ENCODE peak calls at places on chromosomes 7 and 10, in six cellular contexts. J is astrocyte of the cerebellum, R is SJSA1, T is brain microvascular endothelial cell, W is Calu3, C is EH. U is an unnamed sample.
A peak's percentile ranks its signal among the peaks of the same experiment; 100 is the strongest.

GRCh38 chr10:7479861-7480598 is 69.2 kb upstream of the SFMBT2 start:
- DNase-seq in J (no peak), R (no peak), T (no peak), W (no peak), C (no peak), U (no peak)

GRCh38 chr7:158015403-158016116 is 572.1 kb downstream of the PTPRN2 start:
- DNase-seq in J (no peak), R (peak; percentile 32), T (no peak), W (no peak), C (no peak), U (no peak)

GRCh38 chr10:128884496-128884895 is 582.5 kb upstream of the MGMT start:
- DNase-seq in J (no peak), R (no peak), T (no peak), W (no peak), C (no peak), U (no peak)

GRCh38 chr7:37732253-37732652 is 48.7 kb downstream of the GPR141 start:
- DNase-seq in J (no peak), R (no peak), T (no peak), W (peak; percentile 24), C (no peak), U (peak; percentile 49)

GRCh38 chr10:4409281-4409680 is 416.7 kb upstream of the AKR1E2 start:
- DNase-seq in J (no peak), R (no peak), T (no peak), W (no peak), C (no peak), U (no peak)

GRCh38 chr7:106369349-106369748 is 84.6 kb upstream of the NAMPT start:
- DNase-seq in J (peak; percentile 62), R (no peak), T (peak; percentile 48), W (no peak), C (peak; percentile 71), U (no peak)

GRCh38 chr10:28619465-28619864 is 57.9 kb upstream of the BAMBI start:
- DNase-seq in J (no peak), R (no peak), T (no peak), W (no peak), C (no peak), U (no peak)

GRCh38 chr7:37395618-37396259 is 52.9 kb downstream of the ELMO1 start:
- DNase-seq in J (no peak), R (no peak), T (no peak), W (no peak), C (no peak), U (no peak)

GRCh38 chr7:116258734-116259133 is 48.4 kb downstream of the TES start:
- DNase-seq in J (peak; percentile 68), R (no peak), T (peak; percentile 40), W (peak; percentile 54), C (peak; percentile 77), U (peak; percentile 47)

GRCh38 chr7:28180364-28181147 is at the start of gene JAZF1:
- DNase-seq in J (no peak), R (peak; percentile 81), T (no peak), W (peak; percentile 52), C (peak; percentile 64), U (peak; percentile 65)

GRCh38 chr7:1937252-1937605 is 267.2 kb downstream of the ELFN1 start:
- DNase-seq in J (no peak), R (no peak), T (no peak), W (no peak), C (no peak), U (no peak)

GRCh38 chr7:84631913-84632312 is 437.3 kb upstream of the SEMA3A start:
- DNase-seq in J (no peak), R (no peak), T (no peak), W (no peak), C (no peak), U (no peak)

GRCh38 chr7:80105706-80106408 is 28.8 kb upstream of the GNAI1 start:
- DNase-seq in J (no peak), R (no peak), T (no peak), W (no peak), C (no peak), U (no peak)

GRCh38 chr10:105797234-105797890 is 1156.3 kb downstream of the SORCS3 start:
- DNase-seq in J (peak; percentile 8), R (no peak), T (peak; percentile 0), W (no peak), C (peak; percentile 16), U (no peak)

GRCh38 chr7:155758348-155758747 is 53.9 kb downstream of the SHH start:
- DNase-seq in J (no peak), R (no peak), T (peak; percentile 36), W (no peak), C (no peak), U (no peak)

GRCh38 chr10:30510184-30510931 is 76.4 kb downstream of the MAP3K8 start:
- DNase-seq in J (peak; percentile 15), R (peak; percentile 66), T (peak; percentile 84), W (peak; percentile 36), C (peak; percentile 86), U (peak; percentile 72)

GRCh38 chr10:8556321-8556720 is 501.8 kb downstream of the GATA3 start:
- DNase-seq in J (no peak), R (no peak), T (no peak), W (no peak), C (no peak), U (no peak)

GRCh38 chr7:94588090-94588489 is 67.8 kb downstream of the SGCE start:
- DNase-seq in J (no peak), R (no peak), T (no peak), W (no peak), C (no peak), U (no peak)

GRCh38 chr7:34155225-34155908 is 250.0 kb downstream of the BMPER start:
- DNase-seq in J (peak; percentile 65), R (no peak), T (peak; percentile 82), W (no peak), C (peak; percentile 98), U (no peak)

GRCh38 chr10:63717089-63717715 is 196.0 kb downstream of the REEP3 start:
- DNase-seq in J (no peak), R (no peak), T (no peak), W (no peak), C (peak; percentile 59), U (no peak)

GRCh38 chr10:96831867-96832720 is at the start of gene LCOR:
- DNase-seq in J (peak; percentile 59), R (peak; percentile 80), T (peak; percentile 64), W (peak; percentile 85), C (peak; percentile 88), U (peak; percentile 83)

GRCh38 chr7:114979388-114979787 is 57.5 kb downstream of the MDFIC start:
- DNase-seq in J (peak; percentile 81), R (no peak), T (peak; percentile 37), W (peak; percentile 70), C (no peak), U (peak; percentile 69)

GRCh38 chr7:108196004-108196403 is 65.8 kb upstream of the LAMB4 start:
- DNase-seq in J (no peak), R (no peak), T (peak; percentile 11), W (no peak), C (peak; percentile 25), U (no peak)

GRCh38 chr7:35991511-35992232 is 161.4 kb upstream of the EEPD1 start:
- DNase-seq in J (no peak), R (no peak), T (peak; percentile 45), W (no peak), C (no peak), U (no peak)

GRCh38 chr7:46015107-46015868 is 94.2 kb upstream of the IGFBP3 start:
- DNase-seq in J (no peak), R (no peak), T (peak; percentile 31), W (no peak), C (peak; percentile 7), U (no peak)

GRCh38 chr10:48459270-48460147 is 145.4 kb downstream of the ARHGAP22 start:
- DNase-seq in J (no peak), R (peak; percentile 37), T (no peak), W (no peak), C (no peak), U (peak; percentile 31)

GRCh38 chr7:157506268-157506667 is 169.5 kb downstream of the DNAJB6 start:
- DNase-seq in J (no peak), R (peak; percentile 39), T (no peak), W (no peak), C (no peak), U (peak; percentile 10)

GRCh38 chr10:98254234-98254858 is 13.6 kb downstream of the LOXL4 start:
- DNase-seq in J (no peak), R (no peak), T (no peak), W (no peak), C (no peak), U (no peak)

GRCh38 chr10:3926675-3927525 is 141.9 kb upstream of the KLF6 start:
- DNase-seq in J (no peak), R (no peak), T (peak; percentile 48), W (no peak), C (peak; percentile 39), U (no peak)

GRCh38 chr10:104325436-104326430 is 12.5 kb downstream of the ITPRIP start:
- DNase-seq in J (no peak), R (no peak), T (no peak), W (no peak), C (no peak), U (no peak)

GRCh38 chr10:30820282-30820991 is 190.9 kb upstream of the LYZL2 start:
- DNase-seq in J (peak; percentile 79), R (no peak), T (peak; percentile 86), W (no peak), C (peak; percentile 95), U (no peak)

GRCh38 chr10:110447886-110448285 is 49.8 kb upstream of the DUSP5 start:
- DNase-seq in J (no peak), R (no peak), T (no peak), W (no peak), C (peak; percentile 9), U (no peak)

GRCh38 chr10:118308664-118309063 is 33.5 kb downstream of the FAM204A start:
- DNase-seq in J (no peak), R (no peak), T (no peak), W (no peak), C (peak; percentile 6), U (no peak)

GRCh38 chr7:70322786-70323185 is 724.5 kb downstream of the AUTS2 start:
- DNase-seq in J (no peak), R (no peak), T (no peak), W (no peak), C (no peak), U (no peak)

GRCh38 chr7:27153526-27153925 is 1.1 kb upstream of the HOXA3 start:
- DNase-seq in J (no peak), R (no peak), T (no peak), W (no peak), C (no peak), U (no peak)

GRCh38 chr7:92448185-92448747 is 984 bp downstream of the GATAD1 start:
- DNase-seq in J (no peak), R (peak; percentile 50), T (peak; percentile 49), W (peak; percentile 40), C (peak; percentile 52), U (peak; percentile 57)

U was measured in ureter.